ENCODE peak calls at places on chromosomes 11 and 22, in four cellular contexts. C is CD4-positive, CD25-positive, alpha-beta regulatory T cell; Z is lung; F is fibroblast of pulmonary artery. R is an unnamed sample.

GRCh38 chr11:104531894-104532293 is 366.4 kb downstream of the CASP12 start:
- DNase-seq in F (no peak), C (no peak), Z (no peak), R (no peak)

GRCh38 chr22:32200752-32201151 is 4.1 kb downstream of the RFPL2 start:
- DNase-seq in F (no peak), C (no peak), Z (peak; percentile 26), R (no peak)

GRCh38 chr11:70105755-70106571 is 27.8 kb downstream of the ANO1 start:
- DNase-seq in C (no peak), Z (no peak), F (no peak), R (no peak)

GRCh38 chr22:44497218-44497903 is 672 bp downstream of the RTL6 start:
- DNase-seq in Z (no peak), F (peak; percentile 26), C (no peak), R (no peak)

GRCh38 chr11:114200785-114201184 is 95.4 kb upstream of the NNMT start:
- DNase-seq in C (no peak), F (no peak), Z (no peak), R (no peak)

GRCh38 chr22:44259366-44260215 is 53.2 kb downstream of the SHISAL1 start:
- DNase-seq in F (no peak), Z (no peak), C (no peak), R (no peak)

GRCh38 chr11:65355013-65355775 is 643 bp downstream of the TIGD3 start:
- DNase-seq in Z (peak; percentile 39), F (no peak), C (peak; percentile 50), R (no peak)

GRCh38 chr11:75611823-75612222 is 49.8 kb downstream of the SERPINH1 start:
- DNase-seq in Z (no peak), F (no peak), C (no peak), R (no peak)

GRCh38 chr11:36146437-36146836 is 142.8 kb downstream of the COMMD9 start:
- DNase-seq in F (no peak), Z (no peak), C (no peak), R (no peak)

GRCh38 chr11:17544181-17544622 is at the start of gene USH1C:
- DNase-seq in Z (no peak), C (no peak), F (no peak), R (no peak)

GRCh38 chr11:86596861-86597632 is 75.4 kb downstream of the ME3 start:
- DNase-seq in Z (no peak), F (peak; percentile 83), C (no peak), R (no peak)

GRCh38 chr11:40314327-40314726 is 1145.1 kb downstream of the LRRC4C start:
- DNase-seq in C (no peak), F (no peak), Z (no peak), R (no peak)

GRCh38 chr11:117989351-117990102 is 3.3 kb downstream of the IL10RA start:
- DNase-seq in Z (no peak), F (no peak), C (no peak), R (no peak)

GRCh38 chr11:46560300-46561025 is 33.4 kb downstream of the AMBRA1 start:
- DNase-seq in F (peak; percentile 50), C (peak; percentile 39), Z (no peak), R (peak; percentile 55)

GRCh38 chr11:33256031-33256807 is 962 bp upstream of the HIPK3 start:
- DNase-seq in Z (no peak), F (no peak), C (no peak), R (no peak)

GRCh38 chr22:43811777-43812148 is 342 bp downstream of the EFCAB6 start:
- DNase-seq in Z (no peak), F (peak; percentile 60), C (no peak), R (no peak)

GRCh38 chr22:49676783-49677494 is 150.7 kb downstream of the BRD1 start:
- DNase-seq in F (no peak), Z (no peak), C (no peak), R (no peak)

GRCh38 chr11:49202287-49202976 is 6.0 kb downstream of the FOLH1 start:
- DNase-seq in F (no peak), C (no peak), Z (no peak), R (no peak)

GRCh38 chr11:43138621-43139140 is 173.1 kb upstream of the API5 start:
- DNase-seq in F (no peak), Z (no peak), C (no peak), R (no peak)

GRCh38 chr11:6855971-6856542 is 6.8 kb upstream of the OR10A2 start:
- DNase-seq in F (peak; percentile 61), Z (no peak), C (no peak), R (no peak)

GRCh38 chr11:61587541-61587941 is 6.7 kb upstream of the SYT7 start:
- DNase-seq in Z (peak; percentile 47), F (no peak), C (peak; percentile 32), R (peak; percentile 26)

GRCh38 chr11:78802058-78802633 is 227.5 kb upstream of the NARS2 start:
- DNase-seq in C (no peak), F (peak; percentile 36), Z (peak; percentile 48), R (peak; percentile 41)

GRCh38 chr22:27173530-27173929 is 516.1 kb downstream of the MIAT start:
- DNase-seq in C (no peak), F (no peak), Z (no peak), R (no peak)

GRCh38 chr11:59668188-59668949 is 468 bp downstream of the PATL1 start:
- DNase-seq in Z (peak; percentile 66), F (peak; percentile 39), C (no peak), R (peak; percentile 74)

GRCh38 chr22:28141614-28142013 is 222.6 kb upstream of the PITPNB start:
- DNase-seq in C (no peak), Z (no peak), F (peak; percentile 68), R (peak; percentile 74)

GRCh38 chr11:65434057-65434666 is 11.6 kb downstream of the NEAT1 start:
- DNase-seq in F (peak; percentile 56), C (no peak), Z (peak; percentile 27), R (no peak)

GRCh38 chr11:8722156-8722555 is 39.6 kb downstream of the RPL27A start:
- DNase-seq in F (peak; percentile 58), Z (no peak), C (no peak), R (no peak)

GRCh38 chr11:111225871-111226270 is 19.7 kb upstream of the POU2AF2 start:
- DNase-seq in Z (no peak), C (no peak), F (no peak), R (no peak)

GRCh38 chr11:111220716-111221115 is 24.8 kb upstream of the POU2AF2 start:
- DNase-seq in Z (no peak), F (no peak), C (no peak), R (no peak)

GRCh38 chr11:111221208-111221607 is 24.3 kb upstream of the POU2AF2 start:
- DNase-seq in C (no peak), Z (no peak), F (no peak), R (no peak)
- H3K4me3 ChIP-seq in C (no peak overlapping the region), Z (no peak overlapping the region), F (no peak overlapping the region), R (no peak overlapping the region)

DNA sequence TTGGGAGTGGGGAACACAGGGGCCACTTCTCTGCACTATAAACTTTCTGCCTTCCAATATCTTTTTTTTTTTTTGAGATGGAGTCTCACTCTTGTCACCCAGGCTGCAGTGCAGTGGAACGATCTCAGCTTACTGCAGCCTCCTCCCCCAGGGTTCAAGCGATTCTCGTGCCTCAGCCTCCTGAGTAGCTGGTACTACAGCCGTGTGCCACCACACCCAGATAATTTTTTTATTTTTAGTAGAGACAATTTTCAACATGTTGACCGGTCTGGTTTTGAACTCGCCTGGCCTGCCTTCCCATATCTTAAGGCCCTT is 1.7 kb downstream of the SLC3A2 start:
- DNase-seq in C (no peak), Z (no peak), F (no peak), R (no peak)
- H3K4me3 ChIP-seq in C (peak overlapping the region; percentile 96), Z (peak overlapping the region; percentile 55), F (peak overlapping the region; percentile 74), R (peak overlapping the region; percentile 70)

DNA sequence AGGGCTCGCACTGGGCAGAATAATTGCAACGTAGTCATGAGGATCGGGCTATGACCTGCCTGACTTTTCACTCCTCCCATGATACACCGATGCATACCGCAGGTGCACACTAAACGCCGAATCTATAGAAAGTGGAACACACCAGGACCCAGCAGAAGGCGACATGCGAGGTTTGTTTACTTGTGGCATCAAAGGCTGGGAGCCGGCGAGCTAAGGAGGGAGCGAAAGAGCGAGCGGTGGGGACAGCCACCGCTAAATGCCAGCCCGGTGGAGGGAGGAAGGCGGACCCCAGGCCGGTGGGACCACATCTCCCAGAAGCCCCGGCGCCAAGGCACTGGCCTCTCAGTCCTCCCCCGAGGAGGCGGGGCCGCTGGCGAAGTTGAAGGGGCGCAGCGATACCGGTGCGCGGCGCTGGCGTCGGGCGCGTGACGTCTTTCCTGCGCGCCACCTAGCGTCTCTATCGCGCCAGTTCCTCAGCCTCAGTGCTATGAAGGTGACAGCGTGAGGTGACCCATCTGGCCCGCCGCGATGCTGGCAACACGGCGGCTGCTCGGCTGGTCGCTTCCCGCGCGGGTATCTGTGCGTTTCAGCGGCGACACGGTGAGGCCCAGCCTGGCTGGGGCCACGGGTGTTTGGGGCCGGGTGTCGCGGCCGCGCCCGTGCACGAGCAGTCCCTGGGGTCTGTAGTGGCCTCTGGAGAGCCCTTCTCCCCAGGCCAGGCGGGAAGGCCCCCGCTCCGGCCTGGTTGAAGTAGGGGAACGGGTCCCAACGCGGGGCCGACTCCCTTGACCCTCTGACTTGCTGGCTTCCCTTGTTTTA is at the start of gene NDUFV1:
- DNase-seq in F (peak; percentile 93), Z (peak; percentile 96), C (peak; percentile 95), R (peak; percentile 99)
- H3K4me3 ChIP-seq in F (peak within 1 kb of the TSS; percentile 94), Z (peak within 1 kb of the TSS; percentile 81), C (peak within 1 kb of the TSS; percentile 79), R (peak within 1 kb of the TSS; percentile 95)

DNA sequence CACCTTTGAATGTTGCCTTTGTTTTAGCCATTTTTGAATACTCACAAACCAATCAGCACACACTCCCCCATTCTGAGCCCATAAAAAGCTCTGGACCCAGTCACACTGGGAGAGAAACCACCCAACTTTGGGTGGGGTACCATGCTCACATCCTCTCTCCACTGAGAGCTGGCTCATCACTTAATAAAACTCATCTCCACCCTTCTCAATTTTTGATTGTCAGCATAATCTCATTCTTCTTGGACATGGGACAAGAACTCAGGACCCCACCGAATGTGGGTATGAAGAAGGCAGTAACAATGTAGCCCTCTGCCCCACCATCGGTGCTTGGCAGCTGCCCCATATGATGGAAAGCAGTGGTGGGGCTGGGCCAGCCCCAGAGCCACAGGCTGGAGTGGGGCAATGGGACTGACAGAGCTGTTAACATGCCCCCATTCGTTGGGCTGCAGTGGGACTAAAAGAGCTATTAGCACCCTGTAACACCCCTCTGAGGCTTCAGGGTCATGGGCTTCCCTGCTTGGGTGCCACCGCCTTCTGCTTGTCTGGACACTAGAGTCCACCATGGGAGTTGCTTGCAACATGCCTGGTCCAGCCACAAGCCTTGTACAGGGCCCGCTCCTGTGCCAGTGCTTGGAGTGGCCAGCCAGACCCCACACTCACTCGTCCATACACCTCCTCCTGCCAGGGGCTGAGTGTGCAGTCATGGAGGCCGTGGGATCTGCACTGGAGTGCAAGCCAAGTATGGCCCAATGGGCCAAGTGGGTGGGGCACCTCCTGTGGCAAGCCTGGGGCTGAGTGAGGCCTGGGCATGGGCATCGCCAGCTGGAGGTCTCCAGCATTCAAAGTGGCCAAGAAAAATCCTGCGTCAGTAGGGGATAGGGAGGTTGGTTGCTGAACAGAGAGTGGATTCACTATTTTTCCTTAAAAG is 471.1 kb downstream of the TBC1D22A start:
- DNase-seq in Z (peak; percentile 17), F (no peak), C (no peak), R (no peak)
- H3K4me3 ChIP-seq in Z (no peak overlapping the region), F (no peak overlapping the region), C (no peak overlapping the region), R (no peak overlapping the region)

GRCh38 chr11:121385693-121386092 is 66.4 kb upstream of the SORL1 start:
- DNase-seq in C (no peak), Z (no peak), F (no peak), R (no peak)
- H3K4me3 ChIP-seq in C (no peak overlapping the region), Z (no peak overlapping the region), F (no peak overlapping the region), R (no peak overlapping the region)